ENCODE peak calls at places on chromosomes 2 and 18, in eight cellular contexts. A is stromal cell of bone marrow, D is KG1, X is head of caudate nucleus, U is Right ventricle myocardium superior, W is amniotic epithelial cell, Q is IMR-90, L is hippocampal formation. R is an unnamed sample.

GRCh38 chr2:227632827-227633226 is 15.5 kb downstream of the SCYGR4 start:
- DNase-seq in A (no peak), D (no peak), X (no peak), U (no peak), W (no peak), Q (no peak), L (no peak), R (no peak)

GRCh38 chr2:136527560-136527959 is 237.8 kb upstream of the THSD7B start:
- DNase-seq in A (no peak), D (no peak), X (no peak), U (no peak), W (peak), Q (no peak), L (no peak), R (peak)

GRCh38 chr2:169095631-169096105 is 26.3 kb downstream of the DHRS9 start:
- DNase-seq in A (peak), D (no peak), X (no peak), U (no peak), W (peak), Q (peak), L (no peak), R (peak)

GRCh38 chr2:26640331-26640745 is 828 bp downstream of the CIB4 start:
- DNase-seq in A (peak), D (no peak), X (no peak), U (no peak), W (peak), Q (peak), L (no peak), R (peak)

GRCh38 chr2:205024822-205025518 is 479.7 kb downstream of the PARD3B start:
- DNase-seq in A (peak), D (no peak), X (peak), U (no peak), W (peak), Q (peak), L (peak), R (peak)

GRCh38 chr2:42974303-42974696 is 181.9 kb upstream of the HAAO start:
- DNase-seq in A (no peak), D (no peak), X (no peak), U (no peak), W (peak), Q (no peak), L (no peak), R (no peak)

GRCh38 chr2:112542974-112543760 is 902 bp downstream of the POLR1B start:
- DNase-seq in A (no peak), D (peak), X (no peak), U (no peak), W (peak), Q (peak), L (no peak), R (no peak)

GRCh38 chr18:67260841-67261240 is 255.7 kb downstream of the DSEL start:
- DNase-seq in A (no peak), D (no peak), X (no peak), U (no peak), W (peak), Q (peak), L (no peak), R (no peak)

GRCh38 chr2:126901459-126901858 is 2.8 kb downstream of the TEX51 start:
- DNase-seq in A (no peak), D (no peak), X (no peak), U (no peak), W (no peak), Q (no peak), L (no peak), R (no peak)

GRCh38 chr18:72830109-72830508 is 37.7 kb downstream of the NETO1 start:
- DNase-seq in A (no peak), D (peak), X (no peak), U (no peak), W (no peak), Q (no peak), L (peak), R (no peak)

GRCh38 chr2:24122356-24123211 is 550 bp downstream of the PFN4 start:
- DNase-seq in A (no peak), D (peak), X (no peak), U (no peak), W (no peak), Q (peak), L (no peak), R (peak)

GRCh38 chr2:164839914-164840457 is 1.6 kb downstream of the COBLL1 start:
- DNase-seq in A (peak), D (no peak), X (no peak), U (no peak), W (peak), Q (peak), L (no peak), R (no peak)

GRCh38 chr2:132550285-132550684 is 119.7 kb downstream of the LYPD1 start:
- DNase-seq in A (no peak), D (no peak), X (no peak), U (no peak), W (no peak), Q (no peak), L (no peak), R (no peak)

GRCh38 chr2:7594211-7594610 is 677.0 kb downstream of the RNF144A start:
- DNase-seq in A (no peak), D (no peak), X (no peak), U (no peak), W (no peak), Q (no peak), L (no peak), R (no peak)

GRCh38 chr2:209062210-209062609 is 361.6 kb upstream of the MAP2 start:
- DNase-seq in A (no peak), D (no peak), X (no peak), U (no peak), W (no peak), Q (no peak), L (no peak), R (no peak)

GRCh38 chr2:24924732-24925131 is 4.7 kb upstream of the ADCY3 start:
- DNase-seq in A (no peak), D (no peak), X (no peak), U (no peak), W (no peak), Q (no peak), L (no peak), R (no peak)